ENCODE peak calls at places on chromosomes 3 and 15, in six cellular contexts. One of them, this sample, is unnamed.
A peak's percentile ranks its signal among the peaks of the same experiment; 100 is the strongest.

GRCh38 chr15:28112962-28113361 is 13.8 kb upstream of the OCA2 start:
- DNase-seq in CD8-positive, alpha-beta T cell: no peak
- DNase-seq in BJ: no peak
- DNase-seq in epithelial cell of esophagus: no peak
- DNase-seq in upper lobe of left lung: no peak
- DNase-seq in fibroblast of lung: no peak
- DNase-seq in this sample: no peak

GRCh38 chr3:174423936-174424335 is 435.2 kb upstream of the NAALADL2 start:
- DNase-seq in CD8-positive, alpha-beta T cell: no peak
- DNase-seq in epithelial cell of esophagus: no peak
- DNase-seq in BJ: no peak
- DNase-seq in upper lobe of left lung: no peak
- DNase-seq in fibroblast of lung: no peak
- DNase-seq in this sample: no peak

GRCh38 chr3:58434990-58435389 is 1.4 kb upstream of the PDHB start:
- DNase-seq in fibroblast of lung: peak; percentile 90
- DNase-seq in epithelial cell of esophagus: peak; percentile 52
- DNase-seq in CD8-positive, alpha-beta T cell: no peak
- DNase-seq in upper lobe of left lung: no peak
- DNase-seq in BJ: peak; percentile 57
- DNase-seq in this sample: no peak

GRCh38 chr3:42055291-42055690 is 35.9 kb upstream of the TRAK1 start:
- DNase-seq in upper lobe of left lung: no peak
- DNase-seq in CD8-positive, alpha-beta T cell: no peak
- DNase-seq in fibroblast of lung: peak; percentile 49
- DNase-seq in epithelial cell of esophagus: peak; percentile 96
- DNase-seq in BJ: no peak
- DNase-seq in this sample: no peak

GRCh38 chr3:155807823-155808222 is 1.7 kb upstream of the C3orf33 start:
- DNase-seq in epithelial cell of esophagus: no peak
- DNase-seq in upper lobe of left lung: no peak
- DNase-seq in BJ: no peak
- DNase-seq in fibroblast of lung: peak; percentile 6
- DNase-seq in CD8-positive, alpha-beta T cell: no peak
- DNase-seq in this sample: no peak

GRCh38 chr3:61894988-61895935 is 333.9 kb downstream of the PTPRG start:
- DNase-seq in upper lobe of left lung: peak; percentile 78
- DNase-seq in CD8-positive, alpha-beta T cell: peak; percentile 43
- DNase-seq in BJ: peak; percentile 72
- DNase-seq in fibroblast of lung: peak; percentile 98
- DNase-seq in epithelial cell of esophagus: peak; percentile 96
- DNase-seq in this sample: peak; percentile 91

GRCh38 chr3:111819912-111820311 is 39.2 kb upstream of the PHLDB2 start:
- DNase-seq in CD8-positive, alpha-beta T cell: no peak
- DNase-seq in epithelial cell of esophagus: no peak
- DNase-seq in upper lobe of left lung: no peak
- DNase-seq in fibroblast of lung: peak; percentile 50
- DNase-seq in BJ: no peak
- DNase-seq in this sample: no peak

GRCh38 chr15:67833504-67834248 is 6.2 kb downstream of the RNU6-1 start:
- DNase-seq in fibroblast of lung: no peak
- DNase-seq in BJ: no peak
- DNase-seq in upper lobe of left lung: peak; percentile 32
- DNase-seq in epithelial cell of esophagus: peak; percentile 46
- DNase-seq in CD8-positive, alpha-beta T cell: no peak
- DNase-seq in this sample: peak; percentile 69

GRCh38 chr3:459376-459710 is 262.8 kb downstream of the CHL1 start:
- DNase-seq in upper lobe of left lung: no peak
- DNase-seq in epithelial cell of esophagus: no peak
- DNase-seq in fibroblast of lung: no peak
- DNase-seq in CD8-positive, alpha-beta T cell: no peak
- DNase-seq in BJ: no peak
- DNase-seq in this sample: no peak
- H3K4me3 ChIP-seq in upper lobe of left lung: no peak overlapping the region
- H3K4me3 ChIP-seq in epithelial cell of esophagus: no peak overlapping the region
- H3K4me3 ChIP-seq in fibroblast of lung: no peak overlapping the region
- H3K4me3 ChIP-seq in CD8-positive, alpha-beta T cell: no peak overlapping the region
- H3K4me3 ChIP-seq in BJ: no peak overlapping the region
- H3K4me3 ChIP-seq in this sample: no peak overlapping the region

GRCh38 chr3:100813828-100814227 is 104.5 kb downstream of the TFG start:
- DNase-seq in epithelial cell of esophagus: no peak
- DNase-seq in fibroblast of lung: peak; percentile 7
- DNase-seq in CD8-positive, alpha-beta T cell: no peak
- DNase-seq in BJ: no peak
- DNase-seq in upper lobe of left lung: no peak
- DNase-seq in this sample: no peak

GRCh38 chr3:100811779-100812507 is 102.6 kb downstream of the TFG start:
- DNase-seq in upper lobe of left lung: no peak
- DNase-seq in epithelial cell of esophagus: no peak
- DNase-seq in fibroblast of lung: no peak
- DNase-seq in BJ: no peak
- DNase-seq in CD8-positive, alpha-beta T cell: no peak
- DNase-seq in this sample: peak; percentile 11

GRCh38 chr3:100815583-100815982 is 106.3 kb downstream of the TFG start:
- DNase-seq in epithelial cell of esophagus: no peak
- DNase-seq in BJ: no peak
- DNase-seq in upper lobe of left lung: no peak
- DNase-seq in fibroblast of lung: no peak
- DNase-seq in CD8-positive, alpha-beta T cell: no peak
- DNase-seq in this sample: no peak

DNA sequence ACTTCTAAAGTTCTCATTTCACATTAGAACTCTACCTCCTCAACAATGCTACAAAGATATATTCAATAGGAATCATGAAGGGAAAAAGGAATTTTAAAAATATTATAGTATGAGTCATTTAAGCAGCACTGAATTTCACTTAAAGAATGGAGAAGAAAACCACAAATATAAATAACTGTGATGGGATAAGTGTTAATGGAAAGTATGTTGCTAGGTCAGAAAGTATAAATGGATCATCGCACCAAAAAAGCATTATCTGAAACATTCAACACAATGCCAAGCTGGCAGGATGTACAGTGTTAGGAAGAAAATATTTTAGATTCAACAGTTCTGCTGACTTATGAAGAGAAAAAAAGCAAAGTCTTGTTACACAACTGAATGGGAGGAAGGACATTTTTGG is 101.4 kb downstream of the TFG start:
- DNase-seq in upper lobe of left lung: no peak
- DNase-seq in CD8-positive, alpha-beta T cell: no peak
- DNase-seq in epithelial cell of esophagus: no peak
- DNase-seq in fibroblast of lung: peak; percentile 90
- DNase-seq in BJ: peak; percentile 26
- DNase-seq in this sample: no peak
- TF ChIP-seq CTCF in upper lobe of left lung: no peak
- TF ChIP-seq CTCF in CD8-positive, alpha-beta T cell: no peak
- TF ChIP-seq CTCF in epithelial cell of esophagus: no peak
- TF ChIP-seq CTCF in fibroblast of lung: no peak
- TF ChIP-seq CTCF in BJ: no peak
- TF ChIP-seq CTCF in this sample: no peak

GRCh38 chr15:36888018-36888992 is 212.0 kb downstream of the MEIS2 start:
- DNase-seq in BJ: no peak
- DNase-seq in CD8-positive, alpha-beta T cell: no peak
- DNase-seq in epithelial cell of esophagus: no peak
- DNase-seq in fibroblast of lung: peak; percentile 71
- DNase-seq in upper lobe of left lung: no peak
- DNase-seq in this sample: no peak

GRCh38 chr15:36885709-36886108 is 214.6 kb downstream of the MEIS2 start:
- DNase-seq in CD8-positive, alpha-beta T cell: no peak
- DNase-seq in upper lobe of left lung: no peak
- DNase-seq in fibroblast of lung: peak; percentile 14
- DNase-seq in BJ: no peak
- DNase-seq in epithelial cell of esophagus: no peak
- DNase-seq in this sample: no peak

GRCh38 chr15:36886135-36887011 is 214.0 kb downstream of the MEIS2 start:
- DNase-seq in BJ: no peak
- DNase-seq in fibroblast of lung: peak; percentile 31
- DNase-seq in upper lobe of left lung: no peak
- DNase-seq in epithelial cell of esophagus: no peak
- DNase-seq in CD8-positive, alpha-beta T cell: no peak
- DNase-seq in this sample: no peak

GRCh38 chr15:36884404-36885335 is 215.7 kb downstream of the MEIS2 start:
- DNase-seq in fibroblast of lung: peak; percentile 27
- DNase-seq in epithelial cell of esophagus: no peak
- DNase-seq in BJ: no peak
- DNase-seq in upper lobe of left lung: no peak
- DNase-seq in CD8-positive, alpha-beta T cell: no peak
- DNase-seq in this sample: no peak

DNA sequence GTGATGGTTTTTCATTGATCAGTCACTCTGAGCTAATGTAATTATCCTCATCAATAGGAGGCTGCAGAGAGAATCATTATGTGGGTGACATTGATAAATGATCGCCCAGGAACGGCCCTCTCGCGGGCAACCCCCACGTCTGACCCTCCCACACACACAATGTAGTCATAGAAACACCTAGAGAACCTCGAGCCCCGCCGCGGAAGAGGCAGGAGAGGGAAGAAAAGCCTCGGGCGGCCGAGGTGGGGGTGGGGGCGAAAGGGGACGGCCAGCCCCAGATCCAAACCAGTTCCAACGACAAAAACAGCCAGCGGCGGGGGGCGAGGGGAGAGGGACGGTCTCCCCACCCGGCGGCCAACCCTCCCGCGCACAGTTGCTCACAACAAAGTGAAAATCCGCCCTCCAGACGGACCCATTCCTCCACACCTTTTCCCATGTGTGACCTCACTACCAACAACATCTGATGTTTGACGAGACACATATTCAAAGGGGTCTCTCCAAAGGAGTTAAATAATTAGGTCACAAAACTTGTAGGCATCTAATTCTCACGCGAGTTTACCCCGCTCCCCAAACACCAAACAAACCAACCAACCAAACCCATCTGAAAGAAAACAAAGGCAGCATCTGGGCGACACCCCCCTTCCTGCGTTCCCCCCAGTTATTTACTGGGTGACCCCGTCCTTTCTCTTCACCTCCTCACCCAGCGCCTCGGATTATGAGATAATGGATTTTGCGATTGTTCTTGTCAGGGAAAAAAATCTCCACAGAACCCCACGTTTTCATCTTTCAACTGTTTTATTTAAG is 212.9 kb downstream of the MEIS2 start:
- DNase-seq in epithelial cell of esophagus: no peak
- DNase-seq in fibroblast of lung: peak; percentile 73
- DNase-seq in CD8-positive, alpha-beta T cell: no peak
- DNase-seq in upper lobe of left lung: no peak
- DNase-seq in BJ: no peak
- DNase-seq in this sample: peak; percentile 31
- H3K4me3 ChIP-seq in epithelial cell of esophagus: peak overlapping the region; percentile 9
- H3K4me3 ChIP-seq in fibroblast of lung: peak overlapping the region; percentile 28
- H3K4me3 ChIP-seq in CD8-positive, alpha-beta T cell: no peak overlapping the region
- H3K4me3 ChIP-seq in upper lobe of left lung: peak overlapping the region; percentile 38
- H3K4me3 ChIP-seq in BJ: peak overlapping the region; percentile 36
- H3K4me3 ChIP-seq in this sample: peak overlapping the region; percentile 29

GRCh38 chr3:152218604-152219003 is 50.1 kb upstream of the MBNL1 start:
- DNase-seq in epithelial cell of esophagus: no peak
- DNase-seq in upper lobe of left lung: no peak
- DNase-seq in BJ: no peak
- DNase-seq in CD8-positive, alpha-beta T cell: no peak
- DNase-seq in fibroblast of lung: no peak
- DNase-seq in this sample: no peak
- TF ChIP-seq CTCF in epithelial cell of esophagus: no peak
- TF ChIP-seq CTCF in upper lobe of left lung: no peak
- TF ChIP-seq CTCF in BJ: no peak
- TF ChIP-seq CTCF in CD8-positive, alpha-beta T cell: no peak
- TF ChIP-seq CTCF in fibroblast of lung: no peak
- TF ChIP-seq CTCF in this sample: no peak

GRCh38 chr15:98755138-98755537 is 106.8 kb downstream of the IGF1R start:
- DNase-seq in upper lobe of left lung: no peak
- DNase-seq in CD8-positive, alpha-beta T cell: no peak
- DNase-seq in epithelial cell of esophagus: peak; percentile 56
- DNase-seq in fibroblast of lung: peak; percentile 56
- DNase-seq in BJ: no peak
- DNase-seq in this sample: no peak
- H3K4me3 ChIP-seq in upper lobe of left lung: no peak overlapping the region
- H3K4me3 ChIP-seq in CD8-positive, alpha-beta T cell: no peak overlapping the region
- H3K4me3 ChIP-seq in epithelial cell of esophagus: no peak overlapping the region
- H3K4me3 ChIP-seq in fibroblast of lung: no peak overlapping the region
- H3K4me3 ChIP-seq in BJ: no peak overlapping the region
- H3K4me3 ChIP-seq in this sample: no peak overlapping the region

GRCh38 chr15:72380743-72381142 is 4.9 kb upstream of the HEXA start:
- DNase-seq in CD8-positive, alpha-beta T cell: no peak
- DNase-seq in epithelial cell of esophagus: no peak
- DNase-seq in BJ: no peak
- DNase-seq in upper lobe of left lung: no peak
- DNase-seq in fibroblast of lung: no peak
- DNase-seq in this sample: no peak

GRCh38 chr15:72379856-72380255 is 4.0 kb upstream of the HEXA start:
- DNase-seq in CD8-positive, alpha-beta T cell: no peak
- DNase-seq in BJ: no peak
- DNase-seq in upper lobe of left lung: no peak
- DNase-seq in epithelial cell of esophagus: no peak
- DNase-seq in fibroblast of lung: no peak
- DNase-seq in this sample: no peak

GRCh38 chr15:72382146-72382545 is 6.3 kb upstream of the HEXA start:
- DNase-seq in BJ: no peak
- DNase-seq in CD8-positive, alpha-beta T cell: no peak
- DNase-seq in upper lobe of left lung: no peak
- DNase-seq in fibroblast of lung: no peak
- DNase-seq in epithelial cell of esophagus: no peak
- DNase-seq in this sample: peak; percentile 29
- TF ChIP-seq CTCF in BJ: peak; percentile 34
- TF ChIP-seq CTCF in CD8-positive, alpha-beta T cell: no peak
- TF ChIP-seq CTCF in upper lobe of left lung: no peak
- TF ChIP-seq CTCF in fibroblast of lung: peak; percentile 32
- TF ChIP-seq CTCF in epithelial cell of esophagus: no peak
- TF ChIP-seq CTCF in this sample: peak; percentile 23

This sample was measured in GM12865.